ENCODE peak calls at places on chromosome 1, in six cellular contexts. One of them, this sample, is unnamed.

GRCh38 chr1:201902198-201902597 is 13.5 kb downstream of the SHISA4 start:
- DNase-seq in stimulated activated naive CD4-positive, alpha-beta T cell: no peak
- DNase-seq in heart right ventricle: no peak
- DNase-seq in left cardiac atrium: no peak
- DNase-seq in OCI-M1: no peak
- DNase-seq in KG1: no peak
- DNase-seq in this sample: no peak

GRCh38 chr1:147598631-147599361 is 57.5 kb downstream of the BCL9 start:
- DNase-seq in stimulated activated naive CD4-positive, alpha-beta T cell: peak; percentile 61
- DNase-seq in heart right ventricle: no peak
- DNase-seq in left cardiac atrium: peak; percentile 66
- DNase-seq in OCI-M1: peak; percentile 54
- DNase-seq in KG1: no peak
- DNase-seq in this sample: peak; percentile 28

GRCh38 chr1:248926401-248927182 is 20.6 kb downstream of the PGBD2 start:
- DNase-seq in stimulated activated naive CD4-positive, alpha-beta T cell: no peak
- DNase-seq in heart right ventricle: no peak
- DNase-seq in left cardiac atrium: no peak
- DNase-seq in OCI-M1: peak; percentile 80
- DNase-seq in KG1: no peak
- DNase-seq in this sample: no peak

GRCh38 chr1:165426745-165427144 is 18.2 kb downstream of the RXRG start:
- DNase-seq in stimulated activated naive CD4-positive, alpha-beta T cell: no peak
- DNase-seq in heart right ventricle: no peak
- DNase-seq in left cardiac atrium: no peak
- DNase-seq in OCI-M1: no peak
- DNase-seq in KG1: no peak
- DNase-seq in this sample: no peak

GRCh38 chr1:41468082-41468762 is 16.3 kb downstream of the EDN2 start:
- DNase-seq in stimulated activated naive CD4-positive, alpha-beta T cell: no peak
- DNase-seq in heart right ventricle: no peak
- DNase-seq in left cardiac atrium: no peak
- DNase-seq in OCI-M1: no peak
- DNase-seq in KG1: no peak
- DNase-seq in this sample: no peak

GRCh38 chr1:156693858-156694562 is 11.4 kb downstream of the CRABP2 start:
- DNase-seq in stimulated activated naive CD4-positive, alpha-beta T cell: no peak
- DNase-seq in heart right ventricle: no peak
- DNase-seq in left cardiac atrium: no peak
- DNase-seq in OCI-M1: peak; percentile 33
- DNase-seq in KG1: no peak
- DNase-seq in this sample: no peak

GRCh38 chr1:1283821-1284220 is 3.6 kb downstream of the SCNN1D start:
- DNase-seq in stimulated activated naive CD4-positive, alpha-beta T cell: no peak
- DNase-seq in heart right ventricle: no peak
- DNase-seq in left cardiac atrium: no peak
- DNase-seq in OCI-M1: peak; percentile 24
- DNase-seq in KG1: no peak
- DNase-seq in this sample: no peak

GRCh38 chr1:24393892-24394291 is 19.7 kb downstream of the STPG1 start:
- DNase-seq in stimulated activated naive CD4-positive, alpha-beta T cell: no peak
- DNase-seq in heart right ventricle: no peak
- DNase-seq in left cardiac atrium: no peak
- DNase-seq in OCI-M1: no peak
- DNase-seq in KG1: no peak
- DNase-seq in this sample: no peak

GRCh38 chr1:117794073-117794472 is 135.3 kb downstream of the GDAP2 start:
- DNase-seq in stimulated activated naive CD4-positive, alpha-beta T cell: no peak
- DNase-seq in heart right ventricle: peak; percentile 43
- DNase-seq in left cardiac atrium: no peak
- DNase-seq in OCI-M1: peak; percentile 16
- DNase-seq in KG1: no peak
- DNase-seq in this sample: no peak

GRCh38 chr1:226424228-226425003 is 16.5 kb upstream of the PARP1 start:
- DNase-seq in stimulated activated naive CD4-positive, alpha-beta T cell: peak; percentile 46
- DNase-seq in heart right ventricle: no peak
- DNase-seq in left cardiac atrium: no peak
- DNase-seq in OCI-M1: peak; percentile 63
- DNase-seq in KG1: peak; percentile 24
- DNase-seq in this sample: no peak

GRCh38 chr1:121519042-121519755 is 334.4 kb downstream of the SRGAP2C start:
- DNase-seq in stimulated activated naive CD4-positive, alpha-beta T cell: peak; percentile 83
- DNase-seq in heart right ventricle: peak; percentile 23
- DNase-seq in left cardiac atrium: peak; percentile 56
- DNase-seq in OCI-M1: no peak
- DNase-seq in KG1: peak; percentile 58
- DNase-seq in this sample: peak; percentile 66

GRCh38 chr1:3312894-3313578 is 141.4 kb upstream of the ARHGEF16 start:
- DNase-seq in stimulated activated naive CD4-positive, alpha-beta T cell: no peak
- DNase-seq in heart right ventricle: peak; percentile 87
- DNase-seq in left cardiac atrium: peak; percentile 97
- DNase-seq in OCI-M1: peak; percentile 16
- DNase-seq in KG1: no peak
- DNase-seq in this sample: no peak